ENCODE peak calls at places on chromosomes 12 and 14, in four cellular contexts. One of them, this sample, is unnamed.

GRCh38 chr12:16585781-16586180 is 20.2 kb downstream of the LMO3 start:
- DNase-seq in prostate gland: no peak
- DNase-seq in Kasumi-1: no peak
- DNase-seq in bronchial epithelial cell: no peak
- DNase-seq in this sample: no peak

GRCh38 chr12:75908961-75909699 is 122.4 kb downstream of the PHLDA1 start:
- DNase-seq in Kasumi-1: no peak
- DNase-seq in bronchial epithelial cell: peak; percentile 22
- DNase-seq in prostate gland: peak; percentile 81
- DNase-seq in this sample: peak; percentile 81

GRCh38 chr12:19646599-19646998 is 207.3 kb downstream of the AEBP2 start:
- DNase-seq in prostate gland: no peak
- DNase-seq in bronchial epithelial cell: no peak
- DNase-seq in Kasumi-1: no peak
- DNase-seq in this sample: no peak

GRCh38 chr12:86261606-86262005 is 5.4 kb upstream of the MGAT4C start:
- DNase-seq in prostate gland: no peak
- DNase-seq in Kasumi-1: peak; percentile 6
- DNase-seq in bronchial epithelial cell: no peak
- DNase-seq in this sample: no peak

GRCh38 chr14:69772082-69773017 is 5.4 kb downstream of the SRSF5 start:
- DNase-seq in bronchial epithelial cell: no peak
- DNase-seq in prostate gland: no peak
- DNase-seq in Kasumi-1: no peak
- DNase-seq in this sample: no peak

GRCh38 chr14:69612759-69613145 is 1.4 kb downstream of the SUSD6 start:
- DNase-seq in Kasumi-1: no peak
- DNase-seq in prostate gland: peak; percentile 44
- DNase-seq in bronchial epithelial cell: peak; percentile 71
- DNase-seq in this sample: no peak

GRCh38 chr14:31026395-31027096 is 367 bp upstream of the STRN3 start:
- DNase-seq in bronchial epithelial cell: peak; percentile 92
- DNase-seq in prostate gland: peak; percentile 97
- DNase-seq in Kasumi-1: peak; percentile 93
- DNase-seq in this sample: peak; percentile 91

GRCh38 chr12:108592033-108592909 is 5.6 kb downstream of the TMEM119 start:
- DNase-seq in Kasumi-1: no peak
- DNase-seq in bronchial epithelial cell: no peak
- DNase-seq in prostate gland: no peak
- DNase-seq in this sample: no peak

GRCh38 chr12:12356467-12356885 is 402 bp upstream of the BORCS5 start:
- DNase-seq in Kasumi-1: no peak
- DNase-seq in prostate gland: no peak
- DNase-seq in bronchial epithelial cell: no peak
- DNase-seq in this sample: no peak

GRCh38 chr14:69996197-69996596 is 117.0 kb downstream of the SMOC1 start:
- DNase-seq in prostate gland: no peak
- DNase-seq in Kasumi-1: no peak
- DNase-seq in bronchial epithelial cell: peak; percentile 96
- DNase-seq in this sample: no peak

GRCh38 chr14:81450100-81450531 is 50.0 kb upstream of the STON2 start:
- DNase-seq in prostate gland: no peak
- DNase-seq in bronchial epithelial cell: no peak
- DNase-seq in Kasumi-1: no peak
- DNase-seq in this sample: no peak

GRCh38 chr12:124713436-124714082 is 146.1 kb upstream of the NCOR2 start:
- DNase-seq in prostate gland: no peak
- DNase-seq in bronchial epithelial cell: peak; percentile 76
- DNase-seq in Kasumi-1: peak; percentile 58
- DNase-seq in this sample: peak; percentile 69

GRCh38 chr12:98253207-98253606 is 262.2 kb upstream of the TMPO start:
- DNase-seq in Kasumi-1: no peak
- DNase-seq in prostate gland: peak; percentile 12
- DNase-seq in bronchial epithelial cell: no peak
- DNase-seq in this sample: no peak

GRCh38 chr12:122726056-122726558 is 4.5 kb downstream of the HCAR1 start:
- DNase-seq in bronchial epithelial cell: peak; percentile 91
- DNase-seq in Kasumi-1: peak; percentile 72
- DNase-seq in prostate gland: peak; percentile 43
- DNase-seq in this sample: no peak

GRCh38 chr12:1481326-1481725 is 113.1 kb downstream of the FBXL14 start:
- DNase-seq in Kasumi-1: no peak
- DNase-seq in prostate gland: no peak
- DNase-seq in bronchial epithelial cell: no peak
- DNase-seq in this sample: no peak

GRCh38 chr12:69401940-69402339 is 42.4 kb downstream of the YEATS4 start:
- DNase-seq in bronchial epithelial cell: no peak
- DNase-seq in Kasumi-1: no peak
- DNase-seq in prostate gland: no peak
- DNase-seq in this sample: no peak

GRCh38 chr12:53300187-53300586 is 692 bp downstream of the MYG1 start:
- DNase-seq in prostate gland: no peak
- DNase-seq in bronchial epithelial cell: no peak
- DNase-seq in Kasumi-1: no peak
- DNase-seq in this sample: no peak

GRCh38 chr12:131093971-131094830 is 140.5 kb downstream of the ADGRD1 start:
- DNase-seq in Kasumi-1: no peak
- DNase-seq in prostate gland: no peak
- DNase-seq in bronchial epithelial cell: no peak
- DNase-seq in this sample: peak; percentile 10

GRCh38 chr14:80491131-80491530 is 279.8 kb upstream of the DIO2 start:
- DNase-seq in bronchial epithelial cell: no peak
- DNase-seq in prostate gland: no peak
- DNase-seq in Kasumi-1: peak; percentile 17
- DNase-seq in this sample: peak; percentile 43

GRCh38 chr14:93301821-93302447 is 30.9 kb downstream of the BTBD7 start:
- DNase-seq in Kasumi-1: no peak
- DNase-seq in bronchial epithelial cell: no peak
- DNase-seq in prostate gland: no peak
- DNase-seq in this sample: no peak

GRCh38 chr12:45050331-45050750 is 558 bp downstream of the DBX2 start:
- DNase-seq in Kasumi-1: no peak
- DNase-seq in prostate gland: no peak
- DNase-seq in bronchial epithelial cell: no peak
- DNase-seq in this sample: no peak

GRCh38 chr14:88834883-88835431 is 10.5 kb downstream of the TTC8 start:
- DNase-seq in prostate gland: no peak
- DNase-seq in Kasumi-1: no peak
- DNase-seq in bronchial epithelial cell: peak; percentile 35
- DNase-seq in this sample: no peak

GRCh38 chr12:55696796-55697462 is 10.8 kb downstream of the ITGA7 start:
- DNase-seq in prostate gland: no peak
- DNase-seq in bronchial epithelial cell: no peak
- DNase-seq in Kasumi-1: no peak
- DNase-seq in this sample: no peak

GRCh38 chr12:118290130-118290529 is 82.6 kb downstream of the TAOK3 start:
- DNase-seq in prostate gland: no peak
- DNase-seq in bronchial epithelial cell: no peak
- DNase-seq in Kasumi-1: no peak
- DNase-seq in this sample: no peak

GRCh38 chr14:73238262-73238852 is 1.1 kb downstream of the PAPLN start:
- DNase-seq in prostate gland: peak; percentile 51
- DNase-seq in Kasumi-1: peak; percentile 40
- DNase-seq in bronchial epithelial cell: peak; percentile 80
- DNase-seq in this sample: no peak

GRCh38 chr14:80388980-80389711 is 177.8 kb upstream of the DIO2 start:
- DNase-seq in bronchial epithelial cell: peak; percentile 89
- DNase-seq in prostate gland: no peak
- DNase-seq in Kasumi-1: no peak
- DNase-seq in this sample: no peak

GRCh38 chr14:61609143-61609851 is 86.0 kb upstream of the HIF1A start:
- DNase-seq in prostate gland: no peak
- DNase-seq in bronchial epithelial cell: no peak
- DNase-seq in Kasumi-1: no peak
- DNase-seq in this sample: no peak

GRCh38 chr12:6638305-6638704 is 2.5 kb upstream of the LPAR5 start:
- DNase-seq in prostate gland: no peak
- DNase-seq in Kasumi-1: peak; percentile 52
- DNase-seq in bronchial epithelial cell: no peak
- DNase-seq in this sample: no peak

GRCh38 chr12:120216742-120217595 is 16.1 kb upstream of the RPLP0 start:
- DNase-seq in Kasumi-1: no peak
- DNase-seq in bronchial epithelial cell: no peak
- DNase-seq in prostate gland: no peak
- DNase-seq in this sample: no peak

GRCh38 chr14:103509864-103510263 is 12.8 kb downstream of the CKB start:
- DNase-seq in Kasumi-1: no peak
- DNase-seq in prostate gland: no peak
- DNase-seq in bronchial epithelial cell: no peak
- DNase-seq in this sample: no peak

GRCh38 chr12:26032719-26033241 is 74.3 kb downstream of the RASSF8 start:
- DNase-seq in prostate gland: no peak
- DNase-seq in bronchial epithelial cell: no peak
- DNase-seq in Kasumi-1: no peak
- DNase-seq in this sample: no peak

GRCh38 chr12:51156366-51156765 is 16.6 kb downstream of the TFCP2 start:
- DNase-seq in bronchial epithelial cell: peak; percentile 34
- DNase-seq in prostate gland: no peak
- DNase-seq in Kasumi-1: no peak
- DNase-seq in this sample: no peak

GRCh38 chr12:132761032-132761910 is at the start of gene ANKLE2:
- DNase-seq in bronchial epithelial cell: peak; percentile 35
- DNase-seq in Kasumi-1: peak; percentile 43
- DNase-seq in prostate gland: no peak
- DNase-seq in this sample: peak; percentile 17

GRCh38 chr12:113868365-113868764 is 97.8 kb downstream of the RBM19 start:
- DNase-seq in Kasumi-1: no peak
- DNase-seq in bronchial epithelial cell: no peak
- DNase-seq in prostate gland: no peak
- DNase-seq in this sample: no peak

GRCh38 chr14:68146812-68147211 is 327.2 kb downstream of the RAD51B start:
- DNase-seq in prostate gland: peak; percentile 50
- DNase-seq in bronchial epithelial cell: peak; percentile 67
- DNase-seq in Kasumi-1: no peak
- DNase-seq in this sample: no peak

GRCh38 chr14:24086193-24086955 is 7.7 kb upstream of the PCK2 start:
- DNase-seq in bronchial epithelial cell: no peak
- DNase-seq in prostate gland: no peak
- DNase-seq in Kasumi-1: no peak
- DNase-seq in this sample: no peak

GRCh38 chr12:42213023-42213422 is 25.0 kb downstream of the YAF2 start:
- DNase-seq in prostate gland: no peak
- DNase-seq in bronchial epithelial cell: peak; percentile 61
- DNase-seq in Kasumi-1: no peak
- DNase-seq in this sample: no peak

GRCh38 chr12:49542592-49543160 is 3.8 kb downstream of the KCNH3 start:
- DNase-seq in prostate gland: no peak
- DNase-seq in Kasumi-1: no peak
- DNase-seq in bronchial epithelial cell: no peak
- DNase-seq in this sample: no peak

GRCh38 chr12:58415716-58416115 is 474.3 kb downstream of the ATP23 start:
- DNase-seq in bronchial epithelial cell: no peak
- DNase-seq in Kasumi-1: no peak
- DNase-seq in prostate gland: no peak
- DNase-seq in this sample: no peak

This sample was measured in tibial nerve.